ENCODE peak calls at places on chromosomes 11 and 22, in nine cellular contexts. W is RWPE2; R is stimulated activated CD4-positive, alpha-beta T cell treated with anti-CD3 and anti-CD28 coated beads, TNF-alpha, amount 100 ng/mL, for 24 hours; F is A549; I is A172; Z is stimulated activated effector memory CD8-positive, alpha-beta T cell treated with anti-CD3 and anti-CD28 coated beads, Interleukin-12 subunit alpha, Interleukin-12 subunit beta, amount 100 ng/mL, for 72 hours; L is tibial nerve; U is globus pallidus; D is lower leg skin. E is an unnamed sample.

GRCh38 chr11:20029193-20029592 is 131.1 kb downstream of the DBX1 start:
- DNase-seq in W (no peak), R (no peak), F (no peak), I (no peak), Z (no peak), L (no peak), U (no peak), D (no peak), E (no peak)

GRCh38 chr11:77209663-77210062 is 81.6 kb downstream of the MYO7A start:
- DNase-seq in W (no peak), R (no peak), F (no peak), I (no peak), Z (no peak), L (no peak), U (no peak), D (no peak), E (no peak)

GRCh38 chr22:35407352-35407751 is 7.4 kb downstream of the MCM5 start:
- DNase-seq in W (no peak), R (no peak), F (no peak), I (no peak), Z (no peak), L (no peak), U (no peak), D (no peak), E (no peak)

GRCh38 chr11:72807021-72807693 is 7.1 kb upstream of the ATG16L2 start:
- DNase-seq in W (no peak), R (no peak), F (no peak), I (peak; percentile 27), Z (no peak), L (no peak), U (no peak), D (no peak), E (no peak)

GRCh38 chr11:65131417-65131776 is 2.9 kb downstream of the SYVN1 start:
- DNase-seq in W (no peak), R (no peak), F (no peak), I (no peak), Z (no peak), L (no peak), U (no peak), D (no peak), E (peak; percentile 7)

GRCh38 chr11:94678236-94678635 is 89.9 kb upstream of the AMOTL1 start:
- DNase-seq in W (no peak), R (no peak), F (no peak), I (no peak), Z (no peak), L (no peak), U (no peak), D (peak; percentile 12), E (no peak)

GRCh38 chr22:42307806-42308563 is 37.5 kb upstream of the TCF20 start:
- DNase-seq in W (no peak), R (no peak), F (no peak), I (no peak), Z (no peak), L (no peak), U (no peak), D (no peak), E (no peak)

GRCh38 chr22:41240377-41241132 is at the start of gene CHADL:
- DNase-seq in W (no peak), R (no peak), F (no peak), I (no peak), Z (no peak), L (no peak), U (peak; percentile 99), D (no peak), E (peak; percentile 97)